ENCODE peak calls at places on chromosomes 16 and 17, in five cellular contexts. C, S, J, D and B are unnamed samples.

GRCh38 chr17:7060165-7060890 is 16.4 kb upstream of the SLC16A11 start:
- DNase-seq in C (no peak), J (no peak), D (peak; percentile 73), S (no peak), B (no peak)

GRCh38 chr16:67406628-67407027 is 9.6 kb downstream of the ZDHHC1 start:
- DNase-seq in C (no peak), S (no peak), J (no peak), D (peak; percentile 79), B (no peak)

GRCh38 chr16:66752379-66752778 is 970 bp upstream of the DYNC1LI2 start:
- DNase-seq in J (no peak), C (no peak), S (no peak), D (no peak), B (no peak)

GRCh38 chr16:852451-853185 is 52.1 kb upstream of the GNG13 start:
- DNase-seq in J (peak; percentile 26), S (no peak), D (no peak), C (no peak), B (peak; percentile 82)

GRCh38 chr16:53089434-53090270 is 34.9 kb downstream of the CHD9 start:
- DNase-seq in C (no peak), S (peak; percentile 39), D (no peak), J (no peak), B (no peak)

GRCh38 chr17:55794681-55795080 is 43.8 kb downstream of the PCTP start:
- DNase-seq in J (no peak), S (no peak), D (no peak), C (no peak), B (no peak)

GRCh38 chr17:4602041-4602440 is 17.7 kb downstream of the SMTNL2 start:
- DNase-seq in C (no peak), D (no peak), J (no peak), S (no peak), B (no peak)

GRCh38 chr16:23827245-23827543 is 8.6 kb upstream of the PRKCB start:
- DNase-seq in J (no peak), C (no peak), D (no peak), S (no peak), B (no peak)

GRCh38 chr17:13638855-13639458 is 37.2 kb upstream of the HS3ST3A1 start:
- DNase-seq in D (no peak), C (no peak), J (no peak), S (no peak), B (no peak)

GRCh38 chr16:23494188-23494587 is 16.1 kb downstream of the GGA2 start:
- DNase-seq in S (no peak), J (no peak), C (no peak), D (no peak), B (no peak)

GRCh38 chr17:78861229-78861628 is 20.6 kb upstream of the USP36 start:
- DNase-seq in S (no peak), J (no peak), D (no peak), C (no peak), B (no peak)

GRCh38 chr16:26963109-26963508 is 103.6 kb upstream of the C16orf82 start:
- DNase-seq in C (no peak), J (no peak), D (no peak), S (no peak), B (no peak)

GRCh38 chr16:1916654-1916990 is 1.6 kb downstream of the HS3ST6 start:
- DNase-seq in S (peak; percentile 40), J (no peak), D (no peak), C (no peak), B (no peak)

GRCh38 chr16:85372627-85373372 is 240.3 kb upstream of the GSE1 start:
- DNase-seq in S (no peak), C (no peak), D (peak; percentile 69), J (no peak), B (no peak)